ENCODE peak calls at places on chromosome 7, in ten cellular contexts. I, E, L, Z, F, P, K, O, S and M are unnamed samples.

GRCh38 chr7:154676422-154677073 is 326.4 kb downstream of the PAXIP1 start:
- DNase-seq in L (no peak), F (no peak), I (no peak), E (peak), O (peak), P (no peak), K (no peak), Z (no peak), S (no peak), M (no peak)

GRCh38 chr7:22137466-22137865 is 191.8 kb upstream of the CDCA7L start:
- DNase-seq in I (peak), K (no peak), L (no peak), P (no peak), S (no peak), E (no peak), Z (no peak), O (no peak), F (peak), M (no peak)

GRCh38 chr7:112763996-112764395 is 26.2 kb downstream of the TMEM168 start:
- DNase-seq in E (no peak), P (no peak), Z (no peak), O (no peak), K (no peak), L (no peak), F (no peak), I (no peak), S (no peak), M (no peak)

GRCh38 chr7:108324053-108325038 is 131.9 kb downstream of the NRCAM start:
- DNase-seq in P (no peak), I (no peak), F (no peak), O (no peak), L (no peak), Z (no peak), E (no peak), K (no peak), S (no peak), M (no peak)

GRCh38 chr7:112411186-112411795 is 39.0 kb upstream of the IFRD1 start:
- DNase-seq in Z (no peak), I (peak), P (no peak), L (no peak), K (no peak), F (peak), E (peak), S (no peak), O (no peak), M (peak)

GRCh38 chr7:39228946-39229345 is 251.2 kb downstream of the POU6F2 start:
- DNase-seq in S (no peak), Z (no peak), O (no peak), P (no peak), E (no peak), K (no peak), F (peak), I (peak), L (no peak), M (no peak)

GRCh38 chr7:102892631-102893278 is 20.0 kb upstream of the LRRC17 start:
- DNase-seq in K (no peak), E (no peak), F (peak), Z (no peak), P (no peak), S (no peak), L (no peak), I (peak), O (no peak), M (no peak)

GRCh38 chr7:77246031-77246430 is 46.4 kb upstream of the FGL2 start:
- DNase-seq in Z (no peak), F (no peak), O (no peak), K (no peak), S (no peak), E (no peak), L (no peak), P (no peak), I (no peak), M (no peak)

GRCh38 chr7:157692156-157693011 is 355.6 kb downstream of the DNAJB6 start:
- DNase-seq in Z (no peak), F (no peak), S (peak), E (no peak), L (peak), O (no peak), K (no peak), I (no peak), P (no peak), M (no peak)

GRCh38 chr7:78197447-78197846 is 398.9 kb downstream of the PHTF2 start:
- DNase-seq in Z (no peak), F (peak), I (peak), S (no peak), E (peak), P (no peak), K (no peak), O (no peak), L (no peak), M (no peak)

GRCh38 chr7:101553018-101553770 is 75.9 kb downstream of the MYL10 start:
- DNase-seq in E (no peak), K (no peak), P (peak), F (no peak), S (no peak), O (no peak), L (peak), I (no peak), Z (no peak), M (no peak)